ENCODE peak calls at places on chromosomes 3 and 15, in six cellular contexts. B is T47D; L is activated CD8-positive, alpha-beta memory T cell treated with anti-CD3 and anti-CD28 coated beads for 1 hour; F is epithelial cell of esophagus; N is Kasumi-1; E is colonic mucosa. H is an unnamed sample.

GRCh38 chr3:33941804-33942203 is 143.4 kb downstream of the PDCD6IP start:
- DNase-seq in B (no peak), L (no peak), F (peak), N (no peak), E (no peak), H (no peak)

GRCh38 chr3:54120657-54121403 is 1.5 kb upstream of the CACNA2D3 start:
- DNase-seq in B (no peak), L (no peak), F (no peak), N (no peak), E (no peak), H (no peak)

GRCh38 chr3:162224736-162225135 is 728.1 kb downstream of the OTOL1 start:
- DNase-seq in B (no peak), L (no peak), F (peak), N (no peak), E (no peak), H (no peak)

GRCh38 chr15:75591655-75592364 is 12.7 kb upstream of the PTPN9 start:
- DNase-seq in B (no peak), L (no peak), F (no peak), N (no peak), E (no peak), H (no peak)

GRCh38 chr15:35813573-35813972 is 267.6 kb upstream of the DPH6 start:
- DNase-seq in B (no peak), L (no peak), F (no peak), N (no peak), E (no peak), H (no peak)

GRCh38 chr3:74273091-74273490 is 341.4 kb downstream of the CNTN3 start:
- DNase-seq in B (no peak), L (no peak), F (no peak), N (no peak), E (peak), H (peak)

GRCh38 chr15:24394303-24394702 is 281.3 kb upstream of the NPAP1 start:
- DNase-seq in B (no peak), L (no peak), F (no peak), N (no peak), E (no peak), H (no peak)

GRCh38 chr3:51389423-51390183 is 1.5 kb upstream of the RBM15B start:
- DNase-seq in B (no peak), L (no peak), F (peak), N (peak), E (peak), H (peak)

GRCh38 chr3:39911465-39912309 is 102.3 kb downstream of the MYRIP start:
- DNase-seq in B (no peak), L (no peak), F (peak), N (no peak), E (no peak), H (no peak)

GRCh38 chr15:31438601-31439265 is 112.1 kb downstream of the KLF13 start:
- DNase-seq in B (no peak), L (no peak), F (no peak), N (no peak), E (no peak), H (no peak)

GRCh38 chr15:98164573-98164972 is 204.1 kb downstream of the ARRDC4 start:
- DNase-seq in B (no peak), L (no peak), F (peak), N (no peak), E (no peak), H (no peak)

GRCh38 chr15:22880981-22881738 is 42.7 kb downstream of the NIPA2 start:
- DNase-seq in B (no peak), L (no peak), F (no peak), N (no peak), E (no peak), H (no peak)

GRCh38 chr3:133905376-133905775 is 9.7 kb upstream of the RAB6B start:
- DNase-seq in B (no peak), L (no peak), F (no peak), N (no peak), E (no peak), H (no peak)

GRCh38 chr3:171966533-171967136 is 72.7 kb upstream of the FNDC3B start:
- DNase-seq in B (peak), L (no peak), F (no peak), N (no peak), E (no peak), H (no peak)

GRCh38 chr3:119597548-119598288 is at the start of gene PLA1A:
- DNase-seq in B (no peak), L (no peak), F (no peak), N (no peak), E (no peak), H (no peak)

GRCh38 chr15:81015595-81016252 is 15.0 kb downstream of the TLNRD1 start:
- DNase-seq in B (no peak), L (no peak), F (no peak), N (no peak), E (no peak), H (no peak)

GRCh38 chr15:80106051-80106450 is 46.6 kb downstream of the ZFAND6 start:
- DNase-seq in B (no peak), L (no peak), F (peak), N (no peak), E (no peak), H (no peak)

GRCh38 chr3:66487475-66487874 is 13.3 kb downstream of the LRIG1 start:
- DNase-seq in B (no peak), L (no peak), F (peak), N (no peak), E (no peak), H (no peak)

GRCh38 chr3:60178931-60179653 is 1072.2 kb downstream of the FHIT start:
- DNase-seq in B (no peak), L (no peak), F (no peak), N (no peak), E (no peak), H (no peak)

GRCh38 chr3:18223591-18224338 is 201.4 kb downstream of the SATB1 start:
- DNase-seq in B (no peak), L (no peak), F (no peak), N (peak), E (no peak), H (no peak)

GRCh38 chr3:197750863-197751737 is 1.4 kb downstream of the FYTTD1 start:
- DNase-seq in B (peak), L (peak), F (peak), N (no peak), E (peak), H (peak)

GRCh38 chr15:26261966-26262365 is 398.8 kb upstream of the ATP10A start:
- DNase-seq in B (no peak), L (no peak), F (no peak), N (no peak), E (no peak), H (no peak)

GRCh38 chr3:69781593-69781992 is 42.3 kb downstream of the MITF start:
- DNase-seq in B (no peak), L (no peak), F (no peak), N (no peak), E (no peak), H (no peak)

GRCh38 chr15:57307527-57308193 is 68.6 kb upstream of the CGNL1 start:
- DNase-seq in B (no peak), L (no peak), F (no peak), N (no peak), E (no peak), H (no peak)

GRCh38 chr3:150922611-150923010 is 17.4 kb upstream of the MINDY4B start:
- DNase-seq in B (peak), L (no peak), F (peak), N (no peak), E (no peak), H (no peak)

GRCh38 chr3:140466535-140466934 is 211.3 kb upstream of the TRIM42 start:
- DNase-seq in B (no peak), L (no peak), F (no peak), N (no peak), E (no peak), H (no peak)

GRCh38 chr3:27360113-27361078 is 8.8 kb downstream of the NEK10 start:
- DNase-seq in B (no peak), L (no peak), F (peak), N (no peak), E (peak), H (peak)

GRCh38 chr3:14481646-14482036 is 58.5 kb downstream of the GRIP2 start:
- DNase-seq in B (no peak), L (no peak), F (no peak), N (no peak), E (no peak), H (no peak)

GRCh38 chr3:146682176-146682575 is 77.0 kb upstream of the PLSCR5 start:
- DNase-seq in B (no peak), L (no peak), F (peak), N (no peak), E (no peak), H (no peak)

GRCh38 chr3:16993227-16993626 is 108.5 kb downstream of the PLCL2 start:
- DNase-seq in B (no peak), L (no peak), F (peak), N (no peak), E (no peak), H (no peak)

GRCh38 chr3:19029837-19030835 is 118.2 kb upstream of the KCNH8 start:
- DNase-seq in B (no peak), L (no peak), F (peak), N (no peak), E (no peak), H (no peak)

GRCh38 chr3:124663690-124664089 is 66.6 kb upstream of the UMPS start:
- DNase-seq in B (no peak), L (no peak), F (peak), N (no peak), E (no peak), H (no peak)

GRCh38 chr3:179391906-179392305 is 44.4 kb downstream of the MFN1 start:
- DNase-seq in B (no peak), L (no peak), F (no peak), N (no peak), E (no peak), H (no peak)

GRCh38 chr3:129051776-129052400 is 8.7 kb upstream of the GP9 start:
- DNase-seq in B (no peak), L (no peak), F (peak), N (no peak), E (peak), H (peak)

GRCh38 chr15:70627734-70628541 is 135.4 kb downstream of the UACA start:
- DNase-seq in B (no peak), L (no peak), F (no peak), N (no peak), E (no peak), H (no peak)

GRCh38 chr3:42402394-42403100 is 7.9 kb downstream of the LYZL4 start:
- DNase-seq in B (no peak), L (no peak), F (no peak), N (no peak), E (no peak), H (no peak)

GRCh38 chr3:55174723-55175122 is 246.9 kb upstream of the LRTM1 start:
- DNase-seq in B (no peak), L (no peak), F (no peak), N (no peak), E (no peak), H (no peak)

GRCh38 chr15:26848498-26848897 is 18.4 kb upstream of the GABRA5 start:
- DNase-seq in B (no peak), L (no peak), F (peak), N (no peak), E (no peak), H (no peak)

H was measured in mucosa of gallbladder.